ENCODE peak calls at places on chromosomes 2 and 18, in seven cellular contexts. One of them, this sample, is unnamed.

GRCh38 chr2:33378551-33379220 is 97.8 kb upstream of the RASGRP3 start:
- DNase-seq in neural progenitor cell: peak; percentile 70
- DNase-seq in H7: no peak
- DNase-seq in GM03348: no peak
- DNase-seq in mesothelial cell of epicardium: no peak
- DNase-seq in stimulated activated CD4-positive, alpha-beta T cell treated with anti-CD3 and anti-CD28 coated beads, Interleukin-4, amount 100 ng/mL, for 48 hours: no peak
- DNase-seq in iPS DF 6.9: no peak
- DNase-seq in this sample: no peak

GRCh38 chr2:37984589-37984988 is 59.5 kb downstream of the RMDN2 start:
- DNase-seq in neural progenitor cell: no peak
- DNase-seq in H7: no peak
- DNase-seq in GM03348: peak; percentile 6
- DNase-seq in mesothelial cell of epicardium: no peak
- DNase-seq in stimulated activated CD4-positive, alpha-beta T cell treated with anti-CD3 and anti-CD28 coated beads, Interleukin-4, amount 100 ng/mL, for 48 hours: no peak
- DNase-seq in iPS DF 6.9: no peak
- DNase-seq in this sample: peak; percentile 52

GRCh38 chr2:238459081-238459629 is 32.4 kb downstream of the ASB1 start:
- DNase-seq in neural progenitor cell: no peak
- DNase-seq in H7: no peak
- DNase-seq in GM03348: peak; percentile 86
- DNase-seq in mesothelial cell of epicardium: no peak
- DNase-seq in stimulated activated CD4-positive, alpha-beta T cell treated with anti-CD3 and anti-CD28 coated beads, Interleukin-4, amount 100 ng/mL, for 48 hours: no peak
- DNase-seq in iPS DF 6.9: no peak
- DNase-seq in this sample: no peak

GRCh38 chr2:20617081-20617575 is 33.8 kb downstream of the HS1BP3 start:
- DNase-seq in neural progenitor cell: peak; percentile 60
- DNase-seq in H7: peak; percentile 88
- DNase-seq in GM03348: no peak
- DNase-seq in mesothelial cell of epicardium: no peak
- DNase-seq in stimulated activated CD4-positive, alpha-beta T cell treated with anti-CD3 and anti-CD28 coated beads, Interleukin-4, amount 100 ng/mL, for 48 hours: no peak
- DNase-seq in iPS DF 6.9: no peak
- DNase-seq in this sample: no peak

GRCh38 chr2:45652090-45653050 is 895 bp downstream of the PRKCE start:
- DNase-seq in neural progenitor cell: peak; percentile 42
- DNase-seq in H7: peak; percentile 67
- DNase-seq in GM03348: peak; percentile 56
- DNase-seq in mesothelial cell of epicardium: peak; percentile 50
- DNase-seq in stimulated activated CD4-positive, alpha-beta T cell treated with anti-CD3 and anti-CD28 coated beads, Interleukin-4, amount 100 ng/mL, for 48 hours: peak; percentile 12
- DNase-seq in iPS DF 6.9: no peak
- DNase-seq in this sample: peak; percentile 6

GRCh38 chr2:3759331-3759730 is 56.0 kb downstream of the DCDC2C start:
- DNase-seq in neural progenitor cell: no peak
- DNase-seq in H7: no peak
- DNase-seq in GM03348: no peak
- DNase-seq in mesothelial cell of epicardium: no peak
- DNase-seq in stimulated activated CD4-positive, alpha-beta T cell treated with anti-CD3 and anti-CD28 coated beads, Interleukin-4, amount 100 ng/mL, for 48 hours: no peak
- DNase-seq in iPS DF 6.9: no peak
- DNase-seq in this sample: no peak

GRCh38 chr2:2528801-2529200 is 197.7 kb upstream of the MYT1L start:
- DNase-seq in neural progenitor cell: no peak
- DNase-seq in H7: no peak
- DNase-seq in GM03348: no peak
- DNase-seq in mesothelial cell of epicardium: no peak
- DNase-seq in stimulated activated CD4-positive, alpha-beta T cell treated with anti-CD3 and anti-CD28 coated beads, Interleukin-4, amount 100 ng/mL, for 48 hours: no peak
- DNase-seq in iPS DF 6.9: no peak
- DNase-seq in this sample: no peak

GRCh38 chr2:136437461-136437860 is 319.5 kb upstream of the CXCR4 start:
- DNase-seq in neural progenitor cell: no peak
- DNase-seq in H7: no peak
- DNase-seq in GM03348: no peak
- DNase-seq in mesothelial cell of epicardium: no peak
- DNase-seq in stimulated activated CD4-positive, alpha-beta T cell treated with anti-CD3 and anti-CD28 coated beads, Interleukin-4, amount 100 ng/mL, for 48 hours: no peak
- DNase-seq in iPS DF 6.9: no peak
- DNase-seq in this sample: no peak

GRCh38 chr2:223238301-223238700 is 186.3 kb downstream of the KCNE4 start:
- DNase-seq in neural progenitor cell: no peak
- DNase-seq in H7: no peak
- DNase-seq in GM03348: no peak
- DNase-seq in mesothelial cell of epicardium: no peak
- DNase-seq in stimulated activated CD4-positive, alpha-beta T cell treated with anti-CD3 and anti-CD28 coated beads, Interleukin-4, amount 100 ng/mL, for 48 hours: no peak
- DNase-seq in iPS DF 6.9: no peak
- DNase-seq in this sample: no peak

GRCh38 chr2:157443795-157444642 is at the start of gene CYTIP:
- DNase-seq in neural progenitor cell: no peak
- DNase-seq in H7: no peak
- DNase-seq in GM03348: no peak
- DNase-seq in mesothelial cell of epicardium: no peak
- DNase-seq in stimulated activated CD4-positive, alpha-beta T cell treated with anti-CD3 and anti-CD28 coated beads, Interleukin-4, amount 100 ng/mL, for 48 hours: no peak
- DNase-seq in iPS DF 6.9: no peak
- DNase-seq in this sample: peak; percentile 94

GRCh38 chr2:41598161-41598894 is 449.5 kb upstream of the PKDCC start:
- DNase-seq in neural progenitor cell: no peak
- DNase-seq in H7: no peak
- DNase-seq in GM03348: no peak
- DNase-seq in mesothelial cell of epicardium: no peak
- DNase-seq in stimulated activated CD4-positive, alpha-beta T cell treated with anti-CD3 and anti-CD28 coated beads, Interleukin-4, amount 100 ng/mL, for 48 hours: no peak
- DNase-seq in iPS DF 6.9: no peak
- DNase-seq in this sample: no peak

GRCh38 chr2:71888741-71889445 is 258.8 kb downstream of the CYP26B1 start:
- DNase-seq in neural progenitor cell: no peak
- DNase-seq in H7: no peak
- DNase-seq in GM03348: no peak
- DNase-seq in mesothelial cell of epicardium: no peak
- DNase-seq in stimulated activated CD4-positive, alpha-beta T cell treated with anti-CD3 and anti-CD28 coated beads, Interleukin-4, amount 100 ng/mL, for 48 hours: no peak
- DNase-seq in iPS DF 6.9: no peak
- DNase-seq in this sample: no peak

GRCh38 chr2:119438128-119438656 is 6.5 kb downstream of the TMEM37 start:
- DNase-seq in neural progenitor cell: no peak
- DNase-seq in H7: peak; percentile 14
- DNase-seq in GM03348: no peak
- DNase-seq in mesothelial cell of epicardium: no peak
- DNase-seq in stimulated activated CD4-positive, alpha-beta T cell treated with anti-CD3 and anti-CD28 coated beads, Interleukin-4, amount 100 ng/mL, for 48 hours: no peak
- DNase-seq in iPS DF 6.9: no peak
- DNase-seq in this sample: no peak

GRCh38 chr2:138632066-138632465 is 130.5 kb downstream of the SPOPL start:
- DNase-seq in neural progenitor cell: no peak
- DNase-seq in H7: no peak
- DNase-seq in GM03348: peak; percentile 22
- DNase-seq in mesothelial cell of epicardium: no peak
- DNase-seq in stimulated activated CD4-positive, alpha-beta T cell treated with anti-CD3 and anti-CD28 coated beads, Interleukin-4, amount 100 ng/mL, for 48 hours: no peak
- DNase-seq in iPS DF 6.9: no peak
- DNase-seq in this sample: peak; percentile 61

GRCh38 chr2:134683561-134684112 is 35.2 kb downstream of the TMEM163 start:
- DNase-seq in neural progenitor cell: no peak
- DNase-seq in H7: no peak
- DNase-seq in GM03348: no peak
- DNase-seq in mesothelial cell of epicardium: no peak
- DNase-seq in stimulated activated CD4-positive, alpha-beta T cell treated with anti-CD3 and anti-CD28 coated beads, Interleukin-4, amount 100 ng/mL, for 48 hours: no peak
- DNase-seq in iPS DF 6.9: no peak
- DNase-seq in this sample: peak; percentile 86

GRCh38 chr18:22470511-22471181 is 52.9 kb upstream of the CTAGE1 start:
- DNase-seq in neural progenitor cell: no peak
- DNase-seq in H7: no peak
- DNase-seq in GM03348: no peak
- DNase-seq in mesothelial cell of epicardium: no peak
- DNase-seq in stimulated activated CD4-positive, alpha-beta T cell treated with anti-CD3 and anti-CD28 coated beads, Interleukin-4, amount 100 ng/mL, for 48 hours: no peak
- DNase-seq in iPS DF 6.9: no peak
- DNase-seq in this sample: no peak

GRCh38 chr2:108960006-108960405 is 29.0 kb downstream of the EDAR start:
- DNase-seq in neural progenitor cell: no peak
- DNase-seq in H7: peak; percentile 83
- DNase-seq in GM03348: peak; percentile 31
- DNase-seq in mesothelial cell of epicardium: no peak
- DNase-seq in stimulated activated CD4-positive, alpha-beta T cell treated with anti-CD3 and anti-CD28 coated beads, Interleukin-4, amount 100 ng/mL, for 48 hours: no peak
- DNase-seq in iPS DF 6.9: no peak
- DNase-seq in this sample: no peak

GRCh38 chr18:49837889-49838288 is 24.6 kb upstream of the ACAA2 start:
- DNase-seq in neural progenitor cell: no peak
- DNase-seq in H7: no peak
- DNase-seq in GM03348: no peak
- DNase-seq in mesothelial cell of epicardium: no peak
- DNase-seq in stimulated activated CD4-positive, alpha-beta T cell treated with anti-CD3 and anti-CD28 coated beads, Interleukin-4, amount 100 ng/mL, for 48 hours: no peak
- DNase-seq in iPS DF 6.9: no peak
- DNase-seq in this sample: no peak

GRCh38 chr18:644395-645004 is 13.0 kb upstream of the TYMS start:
- DNase-seq in neural progenitor cell: no peak
- DNase-seq in H7: no peak
- DNase-seq in GM03348: no peak
- DNase-seq in mesothelial cell of epicardium: no peak
- DNase-seq in stimulated activated CD4-positive, alpha-beta T cell treated with anti-CD3 and anti-CD28 coated beads, Interleukin-4, amount 100 ng/mL, for 48 hours: no peak
- DNase-seq in iPS DF 6.9: no peak
- DNase-seq in this sample: peak; percentile 52

GRCh38 chr2:171598713-171599319 is 76.5 kb downstream of the CYBRD1 start:
- DNase-seq in neural progenitor cell: peak; percentile 87
- DNase-seq in H7: peak; percentile 71
- DNase-seq in GM03348: peak; percentile 87
- DNase-seq in mesothelial cell of epicardium: no peak
- DNase-seq in stimulated activated CD4-positive, alpha-beta T cell treated with anti-CD3 and anti-CD28 coated beads, Interleukin-4, amount 100 ng/mL, for 48 hours: no peak
- DNase-seq in iPS DF 6.9: peak; percentile 33
- DNase-seq in this sample: peak; percentile 81

GRCh38 chr2:108267117-108267516 is 21.6 kb upstream of the SULT1C2 start:
- DNase-seq in neural progenitor cell: no peak
- DNase-seq in H7: no peak
- DNase-seq in GM03348: peak; percentile 54
- DNase-seq in mesothelial cell of epicardium: no peak
- DNase-seq in stimulated activated CD4-positive, alpha-beta T cell treated with anti-CD3 and anti-CD28 coated beads, Interleukin-4, amount 100 ng/mL, for 48 hours: no peak
- DNase-seq in iPS DF 6.9: no peak
- DNase-seq in this sample: peak; percentile 30

GRCh38 chr18:22342625-22343024 is 75.1 kb downstream of the CTAGE1 start:
- DNase-seq in neural progenitor cell: no peak
- DNase-seq in H7: no peak
- DNase-seq in GM03348: peak; percentile 55
- DNase-seq in mesothelial cell of epicardium: peak; percentile 61
- DNase-seq in stimulated activated CD4-positive, alpha-beta T cell treated with anti-CD3 and anti-CD28 coated beads, Interleukin-4, amount 100 ng/mL, for 48 hours: no peak
- DNase-seq in iPS DF 6.9: no peak
- DNase-seq in this sample: peak; percentile 85

GRCh38 chr2:42850016-42850805 is 57.8 kb upstream of the HAAO start:
- DNase-seq in neural progenitor cell: no peak
- DNase-seq in H7: no peak
- DNase-seq in GM03348: no peak
- DNase-seq in mesothelial cell of epicardium: no peak
- DNase-seq in stimulated activated CD4-positive, alpha-beta T cell treated with anti-CD3 and anti-CD28 coated beads, Interleukin-4, amount 100 ng/mL, for 48 hours: no peak
- DNase-seq in iPS DF 6.9: no peak
- DNase-seq in this sample: no peak

GRCh38 chr18:26631135-26631534 is 82.8 kb upstream of the KCTD1 start:
- DNase-seq in neural progenitor cell: no peak
- DNase-seq in H7: no peak
- DNase-seq in GM03348: no peak
- DNase-seq in mesothelial cell of epicardium: no peak
- DNase-seq in stimulated activated CD4-positive, alpha-beta T cell treated with anti-CD3 and anti-CD28 coated beads, Interleukin-4, amount 100 ng/mL, for 48 hours: no peak
- DNase-seq in iPS DF 6.9: no peak
- DNase-seq in this sample: no peak

GRCh38 chr2:557635-558301 is 119.4 kb downstream of the TMEM18 start:
- DNase-seq in neural progenitor cell: no peak
- DNase-seq in H7: no peak
- DNase-seq in GM03348: no peak
- DNase-seq in mesothelial cell of epicardium: no peak
- DNase-seq in stimulated activated CD4-positive, alpha-beta T cell treated with anti-CD3 and anti-CD28 coated beads, Interleukin-4, amount 100 ng/mL, for 48 hours: no peak
- DNase-seq in iPS DF 6.9: no peak
- DNase-seq in this sample: no peak

GRCh38 chr2:6896930-6897759 is 19.6 kb downstream of the RSAD2 start:
- DNase-seq in neural progenitor cell: no peak
- DNase-seq in H7: peak; percentile 18
- DNase-seq in GM03348: peak; percentile 51
- DNase-seq in mesothelial cell of epicardium: no peak
- DNase-seq in stimulated activated CD4-positive, alpha-beta T cell treated with anti-CD3 and anti-CD28 coated beads, Interleukin-4, amount 100 ng/mL, for 48 hours: no peak
- DNase-seq in iPS DF 6.9: no peak
- DNase-seq in this sample: peak; percentile 85

This sample was measured in OCI-M1.